ENCODE peak calls at places on chromosomes 11 and 22, in ten cellular contexts. J is HFFc6, B is fibroblast of pulmonary artery, X is IMR-90, I is ascending aorta, P is endothelial cell, E is osteocyte, Q is fibroblast of the aortic adventitia, Y is neural crest cell, K is HFF-Myc. W is an unnamed sample.

GRCh38 chr11:48036011-48036410 is 55.7 kb downstream of the PTPRJ start:
- DNase-seq in B (no peak), Q (peak), K (no peak), P (no peak), Y (no peak), I (no peak), E (no peak), J (no peak), X (peak), W (no peak)

GRCh38 chr11:96215094-96215782 is 127.8 kb downstream of the MAML2 start:
- DNase-seq in E (no peak), I (no peak), P (no peak), X (peak), K (no peak), Q (peak), J (peak), Y (no peak), B (peak), W (no peak)

GRCh38 chr22:49088801-49089791 is 738.6 kb downstream of the BRD1 start:
- DNase-seq in E (no peak), Y (no peak), Q (no peak), X (no peak), P (no peak), J (no peak), K (no peak), B (no peak), I (no peak), W (peak)

GRCh38 chr11:74133416-74133815 is 37.4 kb downstream of the C2CD3 start:
- DNase-seq in X (no peak), Q (no peak), B (no peak), K (no peak), P (no peak), I (no peak), J (no peak), E (no peak), Y (no peak), W (no peak)

GRCh38 chr11:8368772-8369171 is 105.1 kb upstream of the LMO1 start:
- DNase-seq in K (no peak), E (no peak), J (no peak), B (no peak), X (no peak), Q (no peak), Y (no peak), P (no peak), I (no peak), W (peak)

GRCh38 chr11:47944555-47945128 is 35.7 kb upstream of the PTPRJ start:
- DNase-seq in E (no peak), P (no peak), B (no peak), Q (no peak), X (no peak), Y (no peak), J (no peak), I (no peak), K (no peak), W (no peak)

GRCh38 chr11:122317337-122317736 is 201.3 kb upstream of the BLID start:
- DNase-seq in B (peak), I (no peak), E (no peak), J (peak), Y (no peak), X (peak), P (no peak), Q (peak), K (no peak), W (no peak)

GRCh38 chr22:21991309-21991596 is 8.7 kb upstream of the TOP3B start:
- DNase-seq in K (no peak), I (no peak), P (no peak), X (no peak), E (no peak), Q (no peak), B (no peak), Y (no peak), J (no peak), W (no peak)

GRCh38 chr11:44066732-44067131 is 662 bp downstream of the ACCS start:
- DNase-seq in B (peak), K (peak), P (no peak), I (no peak), E (no peak), J (peak), Y (no peak), X (peak), Q (peak), W (no peak)

GRCh38 chr11:126024143-126024542 is 38.5 kb downstream of the CDON start:
- DNase-seq in Y (no peak), P (no peak), I (no peak), K (no peak), X (no peak), J (no peak), B (no peak), Q (no peak), E (no peak), W (no peak)

GRCh38 chr11:85316967-85317366 is 310.2 kb downstream of the DLG2 start:
- DNase-seq in B (no peak), K (no peak), I (no peak), Q (no peak), P (no peak), E (no peak), Y (no peak), J (no peak), X (no peak), W (no peak)

GRCh38 chr11:14112721-14113120 is 150.2 kb downstream of the SPON1 start:
- DNase-seq in E (no peak), P (no peak), B (no peak), X (no peak), I (no peak), K (no peak), Y (no peak), Q (no peak), J (no peak), W (no peak)

GRCh38 chr11:108713076-108713790 is 48.4 kb downstream of the DDX10 start:
- DNase-seq in B (peak), I (no peak), X (peak), P (no peak), Q (peak), E (no peak), Y (no peak), J (peak), K (no peak), W (no peak)

GRCh38 chr22:36373258-36373579 is 14.5 kb downstream of the MYH9 start:
- DNase-seq in Q (no peak), J (no peak), B (no peak), I (no peak), E (no peak), Y (no peak), X (peak), P (no peak), K (no peak), W (no peak)

GRCh38 chr11:57131080-57131790 is 50.5 kb upstream of the LRRC55 start:
- DNase-seq in J (peak), X (peak), I (no peak), Y (peak), P (peak), E (no peak), Q (peak), K (no peak), B (peak), W (no peak)

GRCh38 chr22:22552630-22553029 is 6.4 kb downstream of the PRAME start:
- DNase-seq in K (no peak), P (peak), Q (no peak), I (no peak), B (peak), Y (peak), X (no peak), J (no peak), E (no peak), W (no peak)

GRCh38 chr11:124745835-124746620 is 6.0 kb downstream of the VSIG2 start:
- DNase-seq in E (no peak), K (no peak), Y (no peak), Q (no peak), I (peak), B (no peak), P (no peak), X (no peak), J (no peak), W (no peak)

GRCh38 chr22:43474161-43475101 is 62.6 kb downstream of the MPPED1 start:
- DNase-seq in I (no peak), X (no peak), Q (no peak), P (no peak), Y (no peak), E (no peak), B (no peak), K (no peak), J (no peak), W (no peak)

GRCh38 chr22:29479417-29480261 is at the start of gene NEFH:
- DNase-seq in Y (no peak), B (no peak), X (no peak), Q (no peak), J (no peak), K (no peak), E (no peak), I (no peak), P (no peak), W (no peak)

GRCh38 chr11:11465280-11465679 is 112.2 kb upstream of the CSNK2A3 start:
- DNase-seq in I (no peak), P (no peak), E (no peak), X (no peak), K (no peak), Q (no peak), B (no peak), Y (no peak), J (no peak), W (no peak)

GRCh38 chr11:99979052-99979451 is 708.0 kb upstream of the ARHGAP42 start:
- DNase-seq in E (no peak), P (no peak), Y (no peak), I (no peak), Q (no peak), B (no peak), J (no peak), X (no peak), K (no peak), W (no peak)

GRCh38 chr22:43625242-43625641 is 186.9 kb downstream of the EFCAB6 start:
- DNase-seq in E (peak), X (no peak), K (no peak), J (no peak), B (no peak), Q (no peak), I (no peak), P (no peak), Y (no peak), W (no peak)

GRCh38 chr11:128738942-128739341 is 45.1 kb downstream of the FLI1 start:
- DNase-seq in I (no peak), X (no peak), Y (no peak), Q (no peak), E (no peak), B (no peak), P (no peak), J (no peak), K (no peak), W (no peak)

GRCh38 chr11:78350101-78350645 is 67.4 kb downstream of the GAB2 start:
- DNase-seq in Y (no peak), X (peak), I (no peak), P (no peak), Q (peak), J (peak), E (no peak), K (no peak), B (peak), W (no peak)

GRCh38 chr11:88320149-88320559 is 17.4 kb downstream of the CTSC start:
- DNase-seq in K (peak), Y (no peak), X (peak), E (no peak), J (peak), Q (peak), P (no peak), B (peak), I (no peak), W (no peak)

GRCh38 chr11:10954184-10954583 is 96.3 kb upstream of the ZBED5 start:
- DNase-seq in K (no peak), Q (no peak), I (no peak), X (no peak), B (no peak), Y (no peak), P (no peak), J (no peak), E (no peak), W (no peak)

GRCh38 chr11:93236741-93237675 is 39.2 kb upstream of the SLC36A4 start:
- DNase-seq in E (no peak), P (peak), X (peak), Y (peak), B (peak), Q (peak), I (no peak), K (peak), J (peak), W (no peak)

GRCh38 chr11:9769621-9770020 is 105.7 kb downstream of the SWAP70 start:
- DNase-seq in I (no peak), P (no peak), E (no peak), B (no peak), K (no peak), X (no peak), Y (no peak), Q (no peak), J (no peak), W (no peak)

GRCh38 chr11:83760942-83761341 is 474.8 kb upstream of the CCDC90B start:
- DNase-seq in Q (no peak), K (no peak), B (no peak), X (no peak), J (no peak), Y (no peak), I (no peak), P (no peak), E (no peak), W (no peak)

GRCh38 chr11:65526744-65527143 is 1.9 kb downstream of the SCYL1 start:
- DNase-seq in E (no peak), P (no peak), X (no peak), I (no peak), Y (no peak), J (no peak), B (no peak), Q (no peak), K (no peak), W (no peak)

GRCh38 chr22:40463017-40463631 is 92.7 kb downstream of the SGSM3 start:
- DNase-seq in E (no peak), B (no peak), Q (no peak), K (no peak), I (no peak), P (no peak), J (no peak), X (no peak), Y (no peak), W (no peak)

GRCh38 chr22:50199836-50200332 is 927 bp upstream of the SELENOO start:
- DNase-seq in E (no peak), P (no peak), B (no peak), J (no peak), Y (no peak), I (no peak), X (no peak), Q (no peak), K (no peak), W (no peak)

GRCh38 chr11:117465236-117465997 is 137.8 kb downstream of the CEP164 start:
- DNase-seq in J (no peak), B (no peak), I (no peak), Q (no peak), E (no peak), X (no peak), K (no peak), P (no peak), Y (no peak), W (no peak)

GRCh38 chr11:57460756-57461749 is 725 bp downstream of the RTN4RL2 start:
- DNase-seq in E (no peak), I (no peak), Q (no peak), P (no peak), K (no peak), Y (no peak), B (no peak), J (no peak), X (no peak), W (no peak)

GRCh38 chr11:102637731-102638130 is 12.6 kb upstream of the MMP20 start:
- DNase-seq in E (no peak), P (no peak), Q (no peak), Y (no peak), I (no peak), B (no peak), X (no peak), J (no peak), K (no peak), W (no peak)

DNA sequence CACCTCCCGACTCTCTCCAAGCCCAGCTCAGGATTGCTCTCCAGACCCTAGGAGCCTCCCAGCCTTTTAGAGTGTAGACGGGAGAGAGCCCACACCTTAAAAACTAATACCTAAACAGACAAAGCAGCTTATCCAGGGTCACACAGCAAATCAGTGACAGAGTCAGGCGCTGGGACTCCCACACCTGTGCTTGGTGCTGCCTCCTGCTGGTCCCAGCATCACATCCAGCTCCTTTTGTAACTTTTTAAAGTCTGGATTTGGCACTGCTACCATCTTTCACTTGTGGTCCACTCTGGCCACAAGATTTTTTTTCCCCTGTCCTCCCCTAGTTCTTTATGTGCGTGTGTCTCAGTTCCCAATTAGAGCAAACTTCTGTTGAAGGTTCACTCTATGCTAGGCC is 4.7 kb downstream of the ANO1 start:
- DNase-seq in K (no peak), X (no peak), P (peak), Q (no peak), Y (no peak), J (no peak), E (no peak), B (no peak), I (no peak), W (no peak)
- TF ChIP-seq CTCF in K (no peak), X (peak), P (no peak), Q (peak), Y (peak), J (peak), E (no peak), B (peak), I (no peak), W (peak)

GRCh38 chr22:46815896-46816721 is 53.7 kb downstream of the TBC1D22A start:
- DNase-seq in P (no peak), E (no peak), B (peak), J (peak), Y (no peak), Q (peak), K (no peak), X (peak), I (no peak), W (peak)
- TF ChIP-seq CTCF in P (no peak), E (no peak), B (no peak), J (peak), Y (no peak), Q (no peak), K (no peak), X (no peak), I (no peak), W (peak)

GRCh38 chr11:12677131-12677530 is 2.9 kb downstream of the TEAD1 start:
- DNase-seq in X (no peak), E (no peak), I (no peak), K (no peak), B (no peak), P (no peak), Q (peak), J (no peak), Y (no peak), W (no peak)
- TF ChIP-seq CTCF in X (no peak), E (no peak), I (no peak), K (no peak), B (no peak), P (no peak), Q (no peak), J (no peak), Y (no peak), W (no peak)

GRCh38 chr11:33984682-33985389 is 66.7 kb upstream of the CAPRIN1 start:
- DNase-seq in E (no peak), B (no peak), K (no peak), J (peak), Q (peak), I (no peak), X (no peak), Y (no peak), P (no peak), W (no peak)
- TF ChIP-seq CTCF in E (peak), B (peak), K (no peak), J (peak), Q (peak), I (no peak), X (peak), Y (peak), P (no peak), W (peak)

GRCh38 chr11:116281173-116282160 is 491.3 kb downstream of the BUD13 start:
- DNase-seq in Q (no peak), I (no peak), J (no peak), E (no peak), K (no peak), Y (no peak), P (no peak), X (no peak), B (no peak), W (no peak)
- TF ChIP-seq CTCF in Q (no peak), I (no peak), J (no peak), E (no peak), K (no peak), Y (peak), P (no peak), X (no peak), B (no peak), W (peak)

GRCh38 chr11:134587345-134587744 is 175.3 kb upstream of the B3GAT1 start:
- DNase-seq in E (peak), Y (no peak), K (no peak), B (no peak), I (no peak), J (no peak), Q (no peak), P (no peak), X (no peak), W (no peak)
- TF ChIP-seq CTCF in E (no peak), Y (no peak), K (no peak), B (no peak), I (no peak), J (no peak), Q (no peak), P (no peak), X (no peak), W (no peak)

GRCh38 chr22:45552017-45552411 is 49.3 kb downstream of the FBLN1 start:
- DNase-seq in P (no peak), E (no peak), J (no peak), X (no peak), Y (no peak), B (no peak), I (no peak), Q (no peak), K (no peak), W (peak)

GRCh38 chr22:45551310-45552016 is 48.8 kb downstream of the FBLN1 start:
- DNase-seq in K (no peak), I (no peak), Q (no peak), E (no peak), J (no peak), B (no peak), X (no peak), P (no peak), Y (no peak), W (peak)

GRCh38 chr22:45554040-45554406 is 51.3 kb downstream of the FBLN1 start:
- DNase-seq in I (no peak), Y (no peak), E (no peak), P (no peak), J (no peak), B (no peak), Q (no peak), X (no peak), K (no peak), W (peak)

GRCh38 chr22:45553333-45554039 is 50.8 kb downstream of the FBLN1 start:
- DNase-seq in P (peak), Q (peak), K (peak), J (peak), Y (peak), B (peak), E (peak), I (peak), X (peak), W (peak)

DNA sequence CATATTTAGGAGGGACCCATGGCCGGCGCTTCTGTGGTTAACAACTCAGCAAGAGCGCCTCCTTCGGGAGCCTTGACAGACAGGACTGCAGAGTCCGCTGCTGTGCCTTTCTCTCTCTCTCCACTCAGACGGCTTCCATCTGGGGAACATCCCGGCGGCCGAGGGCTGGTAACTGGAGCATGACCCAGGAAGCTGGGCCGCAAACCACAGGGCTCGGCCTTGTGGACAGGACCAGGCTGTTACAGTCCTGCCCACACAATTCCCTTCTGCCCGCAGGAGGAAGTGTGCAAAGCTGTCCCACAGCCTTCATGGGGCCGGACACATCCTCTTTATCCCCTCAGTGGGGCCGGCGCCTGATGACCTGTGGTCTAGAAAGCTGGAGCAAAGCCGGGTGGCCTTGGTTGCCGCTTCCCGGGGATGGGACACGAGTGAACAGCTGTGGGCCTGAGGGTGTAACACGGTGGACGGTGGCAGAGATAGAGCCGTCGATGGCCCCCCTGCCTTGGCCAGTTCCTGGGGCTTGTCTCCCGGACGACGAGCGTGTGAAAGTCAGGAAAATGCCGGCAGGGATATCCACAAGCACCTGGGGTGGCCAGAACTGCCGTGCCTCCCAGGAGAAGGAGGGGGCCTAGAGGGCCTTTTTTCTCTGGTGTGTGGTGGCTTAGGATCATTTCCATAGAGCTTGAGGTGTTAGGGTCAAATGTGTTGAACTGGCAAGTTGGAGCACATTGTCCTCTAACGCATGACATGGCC is 50.1 kb downstream of the FBLN1 start:
- DNase-seq in X (peak), Q (peak), J (peak), Y (no peak), E (peak), B (peak), I (peak), K (peak), P (peak), W (peak)
- TF ChIP-seq CTCF in X (peak), Q (peak), J (peak), Y (no peak), E (peak), B (peak), I (no peak), K (peak), P (no peak), W (peak)

GRCh38 chr11:746289-747175 is 732 bp upstream of the TALDO1 start:
- DNase-seq in K (no peak), Q (no peak), J (no peak), X (peak), I (no peak), Y (peak), P (no peak), B (no peak), E (no peak), W (no peak)

GRCh38 chr11:748007-748359 is 719 bp downstream of the TALDO1 start:
- DNase-seq in J (no peak), B (no peak), P (no peak), X (no peak), Q (peak), E (no peak), K (no peak), Y (no peak), I (no peak), W (no peak)

GRCh38 chr11:749731-750130 is 2.5 kb downstream of the TALDO1 start:
- DNase-seq in X (no peak), J (no peak), P (no peak), B (no peak), E (no peak), K (no peak), I (no peak), Y (no peak), Q (peak), W (no peak)

GRCh38 chr11:742571-743201 is 4.6 kb upstream of the TALDO1 start:
- DNase-seq in P (no peak), Q (no peak), B (no peak), X (no peak), I (no peak), Y (no peak), K (no peak), E (no peak), J (no peak), W (no peak)

GRCh38 chr11:747176-748006 is at the start of gene TALDO1:
- DNase-seq in Y (peak), J (peak), P (peak), X (peak), E (peak), Q (peak), B (peak), K (peak), I (peak), W (peak)
- TF ChIP-seq CTCF in Y (peak), J (peak), P (no peak), X (peak), E (peak), Q (peak), B (no peak), K (no peak), I (peak), W (peak)